ENCODE peak calls at places on chromosomes 4 and X, in seven cellular contexts. K is HepG2, D is ovary, V is A549, H is upper lobe of left lung, P is tibial nerve, Y is sigmoid colon. T is an unnamed sample.

GRCh38 chr4:156228706-156229105 is 275.0 kb upstream of the CTSO start:
- DNase-seq in K (no peak), D (no peak), V (no peak), H (no peak), P (no peak), Y (no peak), T (no peak)

GRCh38 chr4:15868065-15868464 is 70.5 kb downstream of the FGFBP1 start:
- DNase-seq in K (no peak), D (no peak), V (no peak), H (no peak), P (no peak), Y (no peak), T (peak)

GRCh38 chrX:130916636-130917422 is 13.8 kb upstream of the ENOX2 start:
- DNase-seq in K (peak), D (peak), V (peak), H (peak), P (no peak), Y (no peak), T (no peak)

GRCh38 chrX:39877919-39878318 is 219.8 kb downstream of the BCOR start:
- DNase-seq in K (no peak), D (no peak), V (no peak), H (no peak), P (peak), Y (no peak), T (no peak)

GRCh38 chrX:23369037-23369436 is 34.4 kb downstream of the PTCHD1 start:
- DNase-seq in K (no peak), D (no peak), V (no peak), H (no peak), P (no peak), Y (no peak), T (no peak)

GRCh38 chr4:182822554-182822953 is 94.6 kb downstream of the DCTD start:
- DNase-seq in K (no peak), D (no peak), V (no peak), H (no peak), P (no peak), Y (no peak), T (no peak)

GRCh38 chrX:10450229-10450958 is 170.0 kb downstream of the MID1 start:
- DNase-seq in K (no peak), D (no peak), V (no peak), H (no peak), P (no peak), Y (no peak), T (no peak)

GRCh38 chrX:11531226-11531625 is 134.5 kb downstream of the ARHGAP6 start:
- DNase-seq in K (no peak), D (no peak), V (no peak), H (no peak), P (no peak), Y (no peak), T (no peak)

GRCh38 chrX:123481908-123482873 is 250.7 kb downstream of the THOC2 start:
- DNase-seq in K (no peak), D (no peak), V (no peak), H (no peak), P (no peak), Y (no peak), T (no peak)

GRCh38 chr4:986428-986948 is 356 bp upstream of the IDUA start:
- DNase-seq in K (no peak), D (no peak), V (no peak), H (no peak), P (no peak), Y (no peak), T (no peak)

GRCh38 chrX:40984962-40985361 is 100.3 kb upstream of the USP9X start:
- DNase-seq in K (no peak), D (no peak), V (no peak), H (no peak), P (no peak), Y (no peak), T (no peak)

GRCh38 chr4:137981277-137981676 is 260.9 kb downstream of the SLC7A11 start:
- DNase-seq in K (no peak), D (no peak), V (no peak), H (no peak), P (no peak), Y (no peak), T (no peak)

GRCh38 chrX:104335765-104336164 is 81.0 kb upstream of the ESX1 start:
- DNase-seq in K (no peak), D (no peak), V (no peak), H (no peak), P (no peak), Y (no peak), T (no peak)

GRCh38 chrX:8987672-8988250 is 46.2 kb downstream of the FAM9B start:
- DNase-seq in K (no peak), D (no peak), V (no peak), H (no peak), P (no peak), Y (no peak), T (no peak)

GRCh38 chrX:14352511-14352910 is 176.8 kb upstream of the GLRA2 start:
- DNase-seq in K (no peak), D (no peak), V (no peak), H (no peak), P (no peak), Y (no peak), T (no peak)

GRCh38 chr4:176409627-176410026 is 89.9 kb downstream of the SPCS3 start:
- DNase-seq in K (no peak), D (no peak), V (no peak), H (no peak), P (no peak), Y (no peak), T (no peak)

GRCh38 chrX:131675596-131676194 is 131.8 kb downstream of the OR13H1 start:
- DNase-seq in K (peak), D (no peak), V (peak), H (no peak), P (no peak), Y (no peak), T (no peak)

GRCh38 chr4:170128219-170128804 is 38.6 kb upstream of the AADAT start:
- DNase-seq in K (no peak), D (no peak), V (no peak), H (peak), P (no peak), Y (no peak), T (no peak)

GRCh38 chr4:188196134-188196735 is 57.0 kb downstream of the TRIML1 start:
- DNase-seq in K (no peak), D (no peak), V (no peak), H (no peak), P (no peak), Y (no peak), T (no peak)

GRCh38 chrX:112642349-112642748 is 37.4 kb downstream of the LHFPL1 start:
- DNase-seq in K (peak), D (no peak), V (peak), H (no peak), P (peak), Y (no peak), T (no peak)

GRCh38 chr4:88991746-88992145 is 65.2 kb downstream of the FAM13A start:
- DNase-seq in K (no peak), D (no peak), V (no peak), H (no peak), P (no peak), Y (no peak), T (no peak)

GRCh38 chr4:93384211-93384610 is 444.3 kb upstream of the ATOH1 start:
- DNase-seq in K (no peak), D (no peak), V (no peak), H (no peak), P (no peak), Y (no peak), T (no peak)

GRCh38 chr4:3201718-3202702 is 46.9 kb upstream of the MSANTD1 start:
- DNase-seq in K (peak), D (no peak), V (no peak), H (no peak), P (no peak), Y (no peak), T (no peak)

GRCh38 chr4:85854543-85854942 is 379.6 kb downstream of the ARHGAP24 start:
- DNase-seq in K (no peak), D (no peak), V (no peak), H (no peak), P (no peak), Y (no peak), T (no peak)

GRCh38 chrX:13463608-13464007 is 105.8 kb upstream of the EGFL6 start:
- DNase-seq in K (no peak), D (no peak), V (no peak), H (peak), P (peak), Y (peak), T (no peak)

GRCh38 chrX:149145845-149146285 is 359.2 kb downstream of the IDS start:
- DNase-seq in K (no peak), D (no peak), V (no peak), H (no peak), P (no peak), Y (no peak), T (no peak)

GRCh38 chrX:41333994-41334865 is at the start of gene DDX3X:
- DNase-seq in K (peak), D (peak), V (peak), H (peak), P (peak), Y (peak), T (peak)

GRCh38 chrX:68261060-68261672 is 172.1 kb downstream of the OPHN1 start:
- DNase-seq in K (no peak), D (no peak), V (no peak), H (no peak), P (peak), Y (peak), T (no peak)

GRCh38 chrX:87160435-87161010 is 357.1 kb upstream of the KLHL4 start:
- DNase-seq in K (no peak), D (no peak), V (no peak), H (no peak), P (no peak), Y (no peak), T (no peak)

GRCh38 chrX:130024127-130024526 is 41.7 kb downstream of the BCORL1 start:
- DNase-seq in K (no peak), D (peak), V (peak), H (peak), P (peak), Y (peak), T (peak)

GRCh38 chr4:172996571-172997216 is 171.9 kb upstream of the GALNT7 start:
- DNase-seq in K (no peak), D (no peak), V (no peak), H (no peak), P (no peak), Y (no peak), T (peak)

GRCh38 chrX:100673397-100673953 is 29.5 kb downstream of the SRPX2 start:
- DNase-seq in K (no peak), D (no peak), V (no peak), H (no peak), P (no peak), Y (no peak), T (no peak)

GRCh38 chrX:154013614-154014360 is 5.9 kb downstream of the IRAK1 start:
- DNase-seq in K (no peak), D (peak), V (peak), H (no peak), P (no peak), Y (no peak), T (no peak)

GRCh38 chr4:56435748-56436442 is at the start of gene PAICS:
- DNase-seq in K (peak), D (peak), V (peak), H (peak), P (peak), Y (peak), T (peak)

GRCh38 chr4:122434285-122434684 is 22.2 kb downstream of the IL2 start:
- DNase-seq in K (no peak), D (no peak), V (no peak), H (no peak), P (no peak), Y (no peak), T (no peak)

GRCh38 chr4:120078216-120078615 is 11.6 kb upstream of the MAD2L1 start:
- DNase-seq in K (no peak), D (no peak), V (no peak), H (no peak), P (no peak), Y (no peak), T (no peak)

GRCh38 chr4:141350122-141350904 is 129.6 kb downstream of the ZNF330 start:
- DNase-seq in K (no peak), D (no peak), V (peak), H (peak), P (no peak), Y (peak), T (no peak)

GRCh38 chr4:84966382-84967291 is at the start of gene WDFY3:
- DNase-seq in K (peak), D (peak), V (peak), H (peak), P (peak), Y (peak), T (peak)

GRCh38 chr4:18049446-18049845 is 27.9 kb upstream of the LCORL start:
- DNase-seq in K (no peak), D (no peak), V (no peak), H (no peak), P (no peak), Y (no peak), T (no peak)

GRCh38 chrX:68835468-68835867 is 6.6 kb downstream of the EFNB1 start:
- DNase-seq in K (no peak), D (no peak), V (no peak), H (peak), P (no peak), Y (peak), T (no peak)

DNA sequence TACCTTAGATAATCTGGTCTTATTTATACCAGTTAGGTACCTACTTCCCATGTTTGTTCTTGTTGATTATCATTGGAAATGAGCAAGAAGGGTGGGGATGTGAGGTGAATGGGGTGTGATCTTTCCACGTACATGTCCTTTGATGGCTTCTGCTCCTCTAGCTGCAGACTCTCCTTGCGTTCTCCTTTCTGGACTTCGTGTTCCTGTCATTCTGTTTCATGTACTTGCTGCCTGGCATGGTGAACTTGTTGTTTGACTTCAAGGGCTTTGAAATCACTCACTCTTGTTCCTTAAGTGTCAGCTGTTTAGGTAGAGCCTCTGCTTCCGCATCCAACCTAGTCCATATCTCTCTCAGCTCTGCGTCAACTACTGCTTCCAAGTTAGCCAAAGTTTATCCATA is 42.7 kb downstream of the FHL1 start:
- DNase-seq in K (no peak), D (no peak), V (no peak), H (no peak), P (no peak), Y (no peak), T (no peak)
- TF ChIP-seq EP300 in K (no peak), D (no peak), V (no peak), H (no peak), P (no peak), Y (peak), T (peak)

GRCh38 chr4:5452156-5452555 is 256.2 kb downstream of the EVC2 start:
- DNase-seq in K (no peak), D (no peak), V (no peak), H (no peak), P (no peak), Y (no peak), T (no peak)
- TF ChIP-seq EP300 in K (no peak), D (no peak), V (no peak), H (no peak), P (no peak), Y (no peak), T (no peak)

GRCh38 chrX:2315434-2315833 is 185.3 kb downstream of the DHRSX start:
- DNase-seq in K (no peak), D (no peak), V (no peak), H (no peak), P (no peak), Y (no peak), T (no peak)

GRCh38 chrX:2320089-2320488 is 180.7 kb downstream of the DHRSX start:
- DNase-seq in K (no peak), D (no peak), V (no peak), H (no peak), P (no peak), Y (no peak), T (no peak)

GRCh38 chrX:2316534-2316933 is 184.2 kb downstream of the DHRSX start:
- DNase-seq in K (peak), D (no peak), V (no peak), H (no peak), P (no peak), Y (no peak), T (no peak)

GRCh38 chrX:2318371-2318770 is 182.4 kb downstream of the DHRSX start:
- DNase-seq in K (no peak), D (no peak), V (no peak), H (no peak), P (no peak), Y (no peak), T (no peak)

GRCh38 chrX:2317527-2318055 is 183.2 kb downstream of the DHRSX start:
- DNase-seq in K (no peak), D (no peak), V (no peak), H (no peak), P (no peak), Y (no peak), T (no peak)
- TF ChIP-seq EP300 in K (no peak), D (no peak), V (no peak), H (no peak), P (no peak), Y (no peak), T (no peak)

GRCh38 chrX:47585273-47585672 is 3.0 kb downstream of the TIMP1 start:
- DNase-seq in K (no peak), D (no peak), V (no peak), H (no peak), P (no peak), Y (no peak), T (no peak)
- TF ChIP-seq EP300 in K (no peak), D (no peak), V (no peak), H (no peak), P (no peak), Y (no peak), T (no peak)